ENCODE peak calls at places on chromosome 19, in five cellular contexts. T, H, S, V and W are unnamed samples.

GRCh38 chr19:21117041-21117907 is 24.6 kb upstream of the ZNF431 start:
- DNase-seq in T (no peak), H (peak; percentile 39), S (no peak), V (no peak), W (peak; percentile 4)

GRCh38 chr19:18218159-18218558 is 8.1 kb downstream of the PDE4C start:
- DNase-seq in T (no peak), H (no peak), S (no peak), V (no peak), W (no peak)

GRCh38 chr19:47247308-47247990 is 8.9 kb upstream of the CCDC9 start:
- DNase-seq in T (peak; percentile 93), H (peak; percentile 88), S (peak; percentile 70), V (peak; percentile 88), W (peak; percentile 95)

GRCh38 chr19:17348700-17349099 is 11.3 kb downstream of the GTPBP3 start:
- DNase-seq in T (peak; percentile 85), H (peak; percentile 49), S (no peak), V (no peak), W (no peak)

GRCh38 chr19:30406220-30406944 is 34.2 kb downstream of the ZNF536 start:
- DNase-seq in T (no peak), H (no peak), S (no peak), V (no peak), W (no peak)

GRCh38 chr19:47598407-47599349 is 10.3 kb upstream of the BICRA start:
- DNase-seq in T (no peak), H (peak; percentile 97), S (no peak), V (no peak), W (no peak)

GRCh38 chr19:19488875-19489690 is 26.3 kb downstream of the TSSK6 start:
- DNase-seq in T (peak; percentile 94), H (peak; percentile 97), S (peak; percentile 47), V (peak; percentile 98), W (peak; percentile 98)

GRCh38 chr19:47761566-47761965 is 16.2 kb downstream of the NOP53 start:
- DNase-seq in T (no peak), H (no peak), S (no peak), V (no peak), W (no peak)